ENCODE peak calls at places on chromosomes 7 and 10, in five cellular contexts. F, N, Y, V and B are unnamed samples.

GRCh38 chr10:80537086-80537704 is 507 bp upstream of the SH2D4B start:
- DNase-seq in F (no peak), V (no peak), Y (no peak), N (peak), B (no peak)

GRCh38 chr7:54339074-54339473 is 203.1 kb upstream of the VSTM2A start:
- DNase-seq in N (peak), Y (peak), F (no peak), V (no peak), B (no peak)

GRCh38 chr10:130054021-130054420 is 56.6 kb downstream of the C10orf143 start:
- DNase-seq in F (no peak), V (no peak), Y (no peak), N (no peak), B (no peak)

GRCh38 chr7:70189261-70189660 is 591.0 kb downstream of the AUTS2 start:
- DNase-seq in V (no peak), F (no peak), N (no peak), Y (no peak), B (no peak)

GRCh38 chr10:110739811-110740271 is 95.7 kb downstream of the RBM20 start:
- DNase-seq in Y (no peak), V (no peak), F (no peak), N (no peak), B (no peak)

GRCh38 chr7:132255084-132255483 is 321.2 kb downstream of the PLXNA4 start:
- DNase-seq in V (no peak), F (no peak), N (no peak), Y (no peak), B (no peak)

GRCh38 chr7:20408467-20408826 is 77.7 kb downstream of the ITGB8 start:
- DNase-seq in F (peak), Y (no peak), N (no peak), V (no peak), B (no peak)

GRCh38 chr10:21398549-21399345 is 126.7 kb downstream of the SKIDA1 start:
- DNase-seq in F (peak), Y (no peak), V (no peak), N (no peak), B (no peak)

GRCh38 chr7:34756025-34756437 is 98.0 kb downstream of the NPSR1 start:
- DNase-seq in N (no peak), F (no peak), V (no peak), Y (no peak), B (no peak)

GRCh38 chr10:75104842-75105241 is 6.6 kb upstream of the SAMD8 start:
- DNase-seq in Y (no peak), F (no peak), N (no peak), V (no peak), B (no peak)

GRCh38 chr10:122102867-122103525 is 114.0 kb downstream of the TACC2 start:
- DNase-seq in Y (no peak), N (no peak), V (no peak), F (peak), B (no peak)

GRCh38 chr10:78764436-78764835 is 304.3 kb upstream of the ZMIZ1 start:
- DNase-seq in Y (no peak), F (no peak), N (no peak), V (no peak), B (no peak)

GRCh38 chr7:21269021-21269420 is 158.9 kb upstream of the SP4 start:
- DNase-seq in F (no peak), Y (no peak), N (no peak), V (no peak), B (no peak)

GRCh38 chr7:139121-139520 is 53.2 kb upstream of the FAM20C start:
- DNase-seq in F (no peak), N (no peak), Y (no peak), V (no peak), B (no peak)

GRCh38 chr7:36468361-36469140 is 78.9 kb downstream of the ANLN start:
- DNase-seq in N (no peak), F (no peak), V (no peak), Y (no peak), B (no peak)

GRCh38 chr10:51667992-51668689 is 31.3 kb downstream of the CSTF2T start:
- DNase-seq in Y (peak), F (peak), N (no peak), V (no peak), B (no peak)

GRCh38 chr10:28774051-28774995 is 97.0 kb downstream of the BAMBI start:
- DNase-seq in Y (no peak), V (no peak), N (no peak), F (no peak), B (no peak)

GRCh38 chr7:149727053-149727452 is 46.3 kb downstream of the ZNF467 start:
- DNase-seq in F (no peak), Y (no peak), V (no peak), N (no peak), B (no peak)

GRCh38 chr10:128078136-128078969 is 47.9 kb downstream of the MKI67 start:
- DNase-seq in N (no peak), Y (peak), V (no peak), F (peak), B (peak)

GRCh38 chr10:112332022-112332421 is 41.9 kb upstream of the ACSL5 start:
- DNase-seq in N (no peak), V (no peak), Y (no peak), F (no peak), B (no peak)

GRCh38 chr7:74256446-74257408 is 2.5 kb upstream of the RFC2 start:
- DNase-seq in F (peak), N (peak), Y (peak), V (no peak), B (no peak)

GRCh38 chr10:80050752-80051151 is 27.7 kb upstream of the TMEM254 start:
- DNase-seq in Y (no peak), F (no peak), N (no peak), V (no peak), B (no peak)

GRCh38 chr7:122887198-122887597 is 938 bp upstream of the CADPS2 start:
- DNase-seq in Y (peak), V (peak), N (peak), F (peak), B (no peak)

GRCh38 chr10:108901766-108902365 is 1021.4 kb downstream of the XPNPEP1 start:
- DNase-seq in Y (no peak), N (no peak), F (no peak), V (no peak), B (no peak)

GRCh38 chr7:16711730-16712129 is 41.8 kb upstream of the TSPAN13 start:
- DNase-seq in V (no peak), N (no peak), Y (peak), F (no peak), B (no peak)

GRCh38 chr7:95921543-95921942 is 149.2 kb downstream of the DYNC1I1 start:
- DNase-seq in Y (no peak), V (no peak), N (no peak), F (no peak), B (no peak)

GRCh38 chr7:127782550-127783266 is 130.7 kb downstream of the SND1 start:
- DNase-seq in N (no peak), F (peak), Y (no peak), V (no peak), B (no peak)

GRCh38 chr10:129761166-129761565 is 202.9 kb downstream of the EBF3 start:
- DNase-seq in N (peak), F (no peak), V (no peak), Y (no peak), B (no peak)

GRCh38 chr10:117741524-117741923 is 199.0 kb downstream of the EMX2 start:
- DNase-seq in Y (no peak), F (no peak), V (no peak), N (no peak), B (no peak)

GRCh38 chr10:98170249-98171117 is 36.0 kb downstream of the R3HCC1L start:
- DNase-seq in F (peak), Y (peak), V (no peak), N (peak), B (no peak)

GRCh38 chr7:23276381-23276780 is 22.8 kb upstream of the MALSU1 start:
- DNase-seq in V (no peak), F (no peak), N (no peak), Y (no peak), B (no peak)

GRCh38 chr7:39073432-39073831 is 95.7 kb downstream of the POU6F2 start:
- DNase-seq in F (no peak), N (no peak), Y (no peak), V (no peak), B (no peak)

GRCh38 chr7:55307123-55307916 is 57.8 kb upstream of the LANCL2 start:
- DNase-seq in Y (no peak), N (no peak), F (peak), V (no peak), B (no peak)

GRCh38 chr10:60878224-60878623 is 65.8 kb downstream of the RHOBTB1 start:
- DNase-seq in V (no peak), F (no peak), N (no peak), Y (no peak), B (no peak)

GRCh38 chr10:110207805-110208613 is 604 bp downstream of the MXI1 start:
- DNase-seq in Y (no peak), F (peak), N (peak), V (no peak), B (no peak)

GRCh38 chr10:122435212-122435827 is 19.1 kb upstream of the ARMS2 start:
- DNase-seq in F (peak), V (no peak), Y (peak), N (no peak), B (no peak)

GRCh38 chr7:121741896-121742295 is 131.1 kb upstream of the PTPRZ1 start:
- DNase-seq in F (no peak), Y (peak), V (no peak), N (no peak), B (no peak)

GRCh38 chr7:90891529-90891928 is 295.4 kb downstream of the CDK14 start:
- DNase-seq in F (no peak), N (no peak), V (no peak), Y (no peak), B (no peak)

GRCh38 chr7:90892213-90892612 is 296.1 kb downstream of the CDK14 start:
- DNase-seq in Y (no peak), F (peak), V (no peak), N (no peak), B (no peak)

GRCh38 chr7:90894122-90894521 is 298.0 kb downstream of the CDK14 start:
- DNase-seq in N (no peak), F (no peak), Y (no peak), V (no peak), B (no peak)

GRCh38 chr7:90889644-90890043 is 293.5 kb downstream of the CDK14 start:
- DNase-seq in Y (no peak), N (no peak), F (no peak), V (no peak), B (no peak)

GRCh38 chr7:90889210-90889609 is 293.1 kb downstream of the CDK14 start:
- DNase-seq in F (no peak), N (no peak), V (no peak), Y (no peak), B (no peak)
- TF ChIP-seq CTCF in F (no peak), N (no peak), V (no peak), Y (no peak), B (no peak)

DNA sequence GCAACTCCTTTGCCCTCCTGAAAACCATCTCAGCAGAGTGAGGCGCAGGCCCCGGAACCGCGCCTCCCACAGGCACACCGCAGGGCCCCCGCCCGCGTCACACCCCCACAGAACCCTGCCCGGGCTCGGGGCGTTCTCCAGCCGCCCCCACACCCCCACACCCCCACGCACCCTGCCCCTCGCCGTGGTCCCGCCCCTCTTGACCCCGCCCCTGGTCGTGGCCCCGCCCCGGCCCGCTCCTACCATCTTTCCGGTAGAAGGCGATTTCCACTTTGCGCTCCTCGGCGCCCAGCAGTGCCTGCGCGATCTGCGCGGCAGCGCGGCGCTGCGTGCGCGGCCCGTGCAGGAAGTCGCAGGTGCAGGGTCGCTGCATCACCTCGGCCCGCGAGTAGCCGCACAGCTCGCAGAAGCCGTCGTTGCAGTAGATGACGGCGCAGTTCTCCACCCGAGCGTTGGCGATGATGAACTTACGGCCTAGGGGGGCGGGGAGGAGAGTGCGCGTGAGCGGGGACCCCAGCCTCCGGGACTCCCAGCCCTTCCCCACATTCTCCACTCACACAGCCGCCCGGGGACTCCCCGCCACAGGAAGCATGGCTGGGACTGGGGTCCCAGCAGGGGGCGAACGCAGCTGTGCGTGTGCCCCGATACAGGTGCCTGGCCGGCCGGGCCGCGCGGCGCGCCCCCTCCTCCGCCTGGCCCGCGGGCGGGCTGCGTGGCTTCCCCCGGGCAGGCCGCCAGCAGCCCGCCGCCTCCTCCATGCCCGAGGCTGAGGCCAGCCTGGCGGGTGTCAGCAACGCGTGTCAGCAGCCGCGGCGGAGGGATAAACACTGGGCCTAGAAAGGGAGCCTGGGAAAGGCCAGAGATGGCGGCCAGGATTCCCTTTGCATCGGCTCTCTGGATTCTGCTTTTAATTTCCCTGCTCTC is 3.4 kb downstream of the KCNH2 start:
- DNase-seq in N (no peak), V (no peak), Y (no peak), F (peak), B (no peak)
- TF ChIP-seq CTCF in N (peak), V (no peak), Y (peak), F (peak), B (peak)

GRCh38 chr7:111413796-111414195 is 148.5 kb downstream of the IMMP2L start:
- DNase-seq in N (no peak), F (no peak), V (no peak), Y (no peak), B (no peak)
- TF ChIP-seq CTCF in N (no peak), F (no peak), V (no peak), Y (peak), B (no peak)

DNA sequence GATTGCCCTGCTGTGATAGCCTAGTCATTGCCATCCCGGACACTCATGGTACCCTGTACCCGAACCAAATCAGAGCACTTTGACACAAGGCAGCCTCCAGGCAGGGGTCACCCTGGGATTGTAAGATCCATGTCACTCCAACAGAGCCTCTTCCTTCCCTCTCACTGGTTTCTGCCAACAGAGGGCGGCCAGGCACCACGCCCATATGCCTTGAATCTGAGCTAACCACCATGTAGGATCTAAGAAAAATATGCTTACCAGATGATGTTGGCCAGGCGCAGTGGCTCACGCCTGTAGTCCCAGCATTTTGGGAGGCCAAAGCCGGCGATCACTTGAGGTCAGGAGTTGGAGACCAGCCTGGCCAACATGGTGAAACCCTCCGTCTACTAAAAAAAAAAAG is 389.2 kb upstream of the KLF6 start:
- DNase-seq in V (no peak), F (no peak), N (no peak), Y (no peak), B (no peak)
- TF ChIP-seq CTCF in V (no peak), F (no peak), N (no peak), Y (no peak), B (peak)

GRCh38 chr10:35640474-35640873 is 1.6 kb downstream of the FZD8 start:
- DNase-seq in N (peak), V (peak), Y (peak), F (peak), B (no peak)
- TF ChIP-seq CTCF in N (peak), V (peak), Y (peak), F (peak), B (peak)

GRCh38 chr10:31190488-31190887 is 128.5 kb upstream of the ZEB1 start:
- DNase-seq in F (no peak), V (no peak), Y (no peak), N (no peak), B (no peak)

GRCh38 chr10:31187607-31188210 is 131.3 kb upstream of the ZEB1 start:
- DNase-seq in F (no peak), N (no peak), V (no peak), Y (no peak), B (no peak)

GRCh38 chr10:31188792-31189406 is 130.1 kb upstream of the ZEB1 start:
- DNase-seq in Y (no peak), F (peak), V (no peak), N (no peak), B (no peak)

GRCh38 chr10:31187182-31187581 is 131.8 kb upstream of the ZEB1 start:
- DNase-seq in V (no peak), Y (no peak), F (no peak), N (no peak), B (no peak)

DNA sequence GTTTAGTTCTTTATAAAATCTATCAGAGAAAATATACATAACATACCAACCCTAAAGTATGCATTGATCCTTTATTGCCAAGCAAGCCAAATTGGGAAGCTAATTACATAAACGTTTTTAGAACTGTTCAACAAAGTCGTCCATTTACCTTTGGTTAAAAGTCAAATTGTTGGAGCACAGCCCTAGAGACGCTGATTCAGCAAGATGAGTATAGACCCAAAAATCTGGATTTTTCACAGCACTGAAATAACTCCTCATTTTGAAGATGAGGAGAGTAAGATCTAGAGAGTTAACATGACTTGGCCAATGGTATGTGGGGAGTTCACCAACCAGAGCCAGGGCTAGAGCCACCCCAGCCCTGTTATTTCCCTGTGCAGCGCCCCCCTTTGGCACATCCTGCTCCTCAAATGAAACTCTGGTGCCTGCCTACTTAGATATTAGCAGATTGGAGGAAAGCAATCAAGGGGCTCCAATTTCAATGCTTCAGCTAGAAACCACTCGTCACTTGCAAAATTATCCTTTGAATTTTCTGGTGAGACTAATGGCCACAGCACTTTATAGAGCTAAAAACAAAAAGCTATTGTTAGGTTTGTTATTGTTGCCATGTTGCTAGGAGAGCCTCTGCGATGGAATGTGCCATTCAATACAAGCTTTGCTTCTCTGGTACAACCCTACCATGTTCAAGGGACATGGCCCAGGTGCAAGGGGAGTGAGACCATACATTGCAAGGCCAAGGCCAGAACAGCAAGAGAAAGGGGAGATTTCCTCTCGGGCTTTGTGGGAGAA is 132.6 kb upstream of the ZEB1 start:
- DNase-seq in Y (peak), N (no peak), F (no peak), V (no peak), B (no peak)
- TF ChIP-seq CTCF in Y (no peak), N (no peak), F (no peak), V (no peak), B (no peak)

GRCh38 chr7:100127866-100128601 is 1.3 kb downstream of the MBLAC1 start:
- DNase-seq in F (no peak), N (no peak), Y (no peak), V (no peak), B (no peak)

GRCh38 chr7:100128602-100128963 is 1.8 kb downstream of the MBLAC1 start:
- DNase-seq in F (no peak), V (no peak), N (no peak), Y (no peak), B (no peak)

GRCh38 chr7:100124301-100125229 is 2.2 kb upstream of the MBLAC1 start:
- DNase-seq in F (no peak), V (no peak), Y (no peak), N (no peak), B (no peak)

GRCh38 chr7:100126931-100127865 is at the start of gene MBLAC1:
- DNase-seq in F (peak), Y (peak), N (peak), V (peak), B (peak)

GRCh38 chr7:100126239-100126930 is 382 bp upstream of the MBLAC1 start:
- DNase-seq in Y (no peak), N (no peak), F (no peak), V (no peak), B (no peak)
- TF ChIP-seq CTCF in Y (no peak), N (no peak), F (no peak), V (no peak), B (no peak)